ENCODE peak calls at places on chromosomes 16 and 17, in ten cellular contexts. F, D, Z, O, I, M, L, Y, G and K are unnamed samples.

GRCh38 chr17:1217030-1217429 is 37.2 kb upstream of the ABR start:
- DNase-seq in Z (no peak), I (no peak), Y (no peak), L (no peak), F (no peak), O (no peak), G (no peak), M (no peak), D (no peak), K (no peak)

GRCh38 chr16:66842765-66843164 is 1.4 kb upstream of the CA7 start:
- DNase-seq in G (no peak), Y (no peak), I (no peak), D (peak), L (no peak), Z (no peak), M (no peak), O (peak), F (no peak), K (no peak)

GRCh38 chr16:1461146-1461545 is 13.7 kb downstream of the CLCN7 start:
- DNase-seq in F (no peak), G (no peak), Y (no peak), M (peak), I (no peak), Z (no peak), D (no peak), L (no peak), O (no peak), K (no peak)

GRCh38 chr17:62672957-62673356 is 45.5 kb downstream of the MRC2 start:
- DNase-seq in I (no peak), D (no peak), Y (no peak), Z (no peak), O (no peak), L (no peak), G (no peak), M (no peak), F (no peak), K (no peak)

GRCh38 chr17:75047398-75048098 is 523 bp downstream of the KCTD2 start:
- DNase-seq in Z (no peak), G (peak), M (peak), I (no peak), D (no peak), F (peak), Y (no peak), L (peak), O (peak), K (peak)

GRCh38 chr17:76612977-76613851 is 27.6 kb upstream of the ST6GALNAC2 start:
- DNase-seq in Z (no peak), D (no peak), O (no peak), Y (no peak), L (no peak), G (peak), F (no peak), I (no peak), M (no peak), K (no peak)

GRCh38 chr16:69187891-69188451 is 1.0 kb downstream of the SNTB2 start:
- DNase-seq in G (peak), I (peak), L (no peak), D (no peak), F (peak), Z (no peak), Y (no peak), O (peak), M (peak), K (peak)

GRCh38 chr17:58325289-58325726 is 3.3 kb downstream of the TSPOAP1 start:
- DNase-seq in L (no peak), Y (no peak), M (no peak), D (no peak), I (no peak), Z (no peak), G (peak), O (no peak), F (no peak), K (no peak)

GRCh38 chr17:75878174-75878998 is at the start of gene TRIM47:
- DNase-seq in O (no peak), G (peak), Y (no peak), L (peak), F (no peak), D (peak), M (peak), I (no peak), Z (no peak), K (peak)

GRCh38 chr16:58025351-58026138 is at the start of gene MMP15:
- DNase-seq in I (peak), Z (no peak), O (peak), D (peak), G (peak), Y (no peak), M (peak), F (peak), L (peak), K (peak)

GRCh38 chr16:19479302-19479721 is 42.6 kb downstream of the GDE1 start:
- DNase-seq in G (peak), Z (no peak), I (no peak), L (no peak), F (no peak), M (no peak), O (no peak), Y (no peak), D (no peak), K (no peak)